ENCODE peak calls at places on chromosome 17, in ten cellular contexts. L, N, K, M, P, E, O, T, Y and D are unnamed samples. For H3K4me1, the result is how much of the 10 kb centered on the place peaks cover.

GRCh38 chr17:36697907-36698526 is 96.6 kb downstream of the MRM1 start:
- DNase-seq in L (no peak), N (no peak), K (no peak), M (no peak), P (no peak), E (no peak), O (no peak), T (no peak), Y (no peak), D (no peak)

GRCh38 chr17:41965694-41966375 is 760 bp upstream of the CNP start:
- DNase-seq in L (peak), N (peak), K (no peak), M (peak), P (peak), E (peak), O (peak), T (no peak), Y (no peak), D (no peak)

GRCh38 chr17:29973005-29973404 is 31.6 kb downstream of the EFCAB5 start:
- DNase-seq in L (no peak), N (no peak), K (no peak), M (no peak), P (no peak), E (no peak), O (no peak), T (no peak), Y (no peak), D (no peak)

GRCh38 chr17:31499771-31500554 is 108.5 kb downstream of the RAB11FIP4 start:
- DNase-seq in L (no peak), N (peak), K (no peak), M (peak), P (peak), E (peak), O (peak), T (no peak), Y (no peak), D (no peak)

GRCh38 chr17:29237476-29238132 is 9.1 kb upstream of the CRYBA1 start:
- DNase-seq in L (no peak), N (no peak), K (no peak), M (no peak), P (no peak), E (peak), O (no peak), T (no peak), Y (no peak), D (no peak)

GRCh38 chr17:66493283-66494019 is 191.0 kb downstream of the PRKCA start:
- DNase-seq in L (no peak), N (no peak), K (peak), M (no peak), P (no peak), E (no peak), O (no peak), T (no peak), Y (no peak), D (no peak)

GRCh38 chr17:40499551-40500189 is 1.8 kb downstream of the TNS4 start:
- DNase-seq in L (peak), N (peak), K (peak), M (no peak), P (peak), E (no peak), O (peak), T (no peak), Y (no peak), D (peak)

GRCh38 chr17:70563301-70563820 is 394.0 kb downstream of the KCNJ2 start:
- DNase-seq in L (no peak), N (no peak), K (peak), M (no peak), P (no peak), E (no peak), O (no peak), T (no peak), Y (no peak), D (no peak)

GRCh38 chr17:62653002-62653830 is 25.7 kb downstream of the MRC2 start:
- DNase-seq in L (no peak), N (peak), K (peak), M (peak), P (peak), E (no peak), O (peak), T (no peak), Y (peak), D (no peak)

GRCh38 chr17:74433421-74434121 is 1.7 kb downstream of the GPRC5C start:
- DNase-seq in L (no peak), N (peak), K (no peak), M (no peak), P (peak), E (no peak), O (no peak), T (no peak), Y (no peak), D (no peak)

GRCh38 chr17:58088624-58089023 is 5.4 kb downstream of the DYNLL2 start:
- DNase-seq in L (no peak), N (no peak), K (no peak), M (no peak), P (no peak), E (no peak), O (no peak), T (no peak), Y (no peak), D (peak)

GRCh38 chr17:61723183-61723582 is 132.2 kb upstream of the NACA2 start:
- DNase-seq in L (no peak), N (no peak), K (no peak), M (no peak), P (no peak), E (no peak), O (no peak), T (no peak), Y (no peak), D (no peak)

GRCh38 chr17:69609495-69610315 is 195.2 kb downstream of the MAP2K6 start:
- DNase-seq in L (no peak), N (no peak), K (peak), M (no peak), P (no peak), E (peak), O (no peak), T (peak), Y (no peak), D (no peak)

GRCh38 chr17:43416998-43417891 is 18.5 kb downstream of the ARL4D start:
- DNase-seq in L (peak), N (peak), K (no peak), M (no peak), P (peak), E (no peak), O (peak), T (no peak), Y (no peak), D (no peak)

GRCh38 chr17:80977172-80977571 is 14.5 kb upstream of the CHMP6 start:
- DNase-seq in L (no peak), N (no peak), K (no peak), M (no peak), P (no peak), E (no peak), O (no peak), T (no peak), Y (no peak), D (no peak)

GRCh38 chr17:57861737-57862409 is 12.0 kb upstream of the MRPS23 start:
- DNase-seq in L (peak), N (peak), K (peak), M (peak), P (peak), E (no peak), O (no peak), T (no peak), Y (no peak), D (peak)

GRCh38 chr17:10149573-10150399 is 48.6 kb downstream of the GAS7 start:
- DNase-seq in L (no peak), N (no peak), K (no peak), M (no peak), P (peak), E (peak), O (no peak), T (no peak), Y (peak), D (no peak)

GRCh38 chr17:58338907-58339774 is 10.5 kb upstream of the TSPOAP1 start:
- DNase-seq in L (no peak), N (no peak), K (no peak), M (peak), P (peak), E (no peak), O (no peak), T (no peak), Y (peak), D (no peak)

GRCh38 chr17:43367588-43368242 is 31.1 kb upstream of the ARL4D start:
- DNase-seq in L (no peak), N (no peak), K (no peak), M (no peak), P (no peak), E (peak), O (no peak), T (no peak), Y (peak), D (no peak)

GRCh38 chr17:77315551-77316190 is 174.9 kb downstream of the SEC14L1 start:
- DNase-seq in L (no peak), N (no peak), K (peak), M (peak), P (peak), E (no peak), O (no peak), T (no peak), Y (no peak), D (no peak)

GRCh38 chr17:57044976-57045867 is 39.8 kb upstream of the AKAP1 start:
- DNase-seq in L (no peak), N (no peak), K (no peak), M (no peak), P (no peak), E (no peak), O (no peak), T (no peak), Y (no peak), D (no peak)

GRCh38 chr17:4354862-4355514 is 11.5 kb downstream of the UBE2G1 start:
- DNase-seq in L (no peak), N (no peak), K (no peak), M (no peak), P (no peak), E (peak), O (peak), T (no peak), Y (no peak), D (no peak)

GRCh38 chr17:48603959-48604769 is 622 bp downstream of the HOXB6 start:
- DNase-seq in L (no peak), N (no peak), K (peak), M (peak), P (no peak), E (peak), O (no peak), T (no peak), Y (no peak), D (no peak)

GRCh38 chr17:39573447-39574298 is 34.0 kb downstream of the NEUROD2 start:
- DNase-seq in L (peak), N (peak), K (peak), M (peak), P (peak), E (peak), O (peak), T (no peak), Y (no peak), D (no peak)

GRCh38 chr17:68697850-68698313 is 96.7 kb upstream of the FAM20A start:
- DNase-seq in L (no peak), N (peak), K (no peak), M (no peak), P (peak), E (no peak), O (no peak), T (no peak), Y (no peak), D (no peak)

GRCh38 chr17:57106107-57106835 is 21.2 kb downstream of the AKAP1 start:
- DNase-seq in L (no peak), N (no peak), K (no peak), M (no peak), P (no peak), E (peak), O (no peak), T (no peak), Y (no peak), D (no peak)

GRCh38 chr17:63946440-63947363 is 14.6 kb upstream of the CD79B start:
- DNase-seq in L (peak), N (peak), K (peak), M (peak), P (peak), E (peak), O (no peak), T (no peak), Y (no peak), D (no peak)

GRCh38 chr17:39666601-39667261 is 1.5 kb upstream of the PNMT start:
- DNase-seq in L (no peak), N (no peak), K (no peak), M (peak), P (no peak), E (no peak), O (no peak), T (no peak), Y (no peak), D (no peak)

GRCh38 chr17:43438626-43439529 is 40.1 kb downstream of the ARL4D start:
- DNase-seq in L (no peak), N (no peak), K (no peak), M (no peak), P (no peak), E (no peak), O (no peak), T (no peak), Y (no peak), D (no peak)

GRCh38 chr17:72287586-72287985 is 166.8 kb downstream of the SOX9 start:
- DNase-seq in L (peak), N (peak), K (no peak), M (no peak), P (no peak), E (no peak), O (no peak), T (no peak), Y (no peak), D (no peak)

GRCh38 chr17:69246726-69247375 is 18.2 kb upstream of the ABCA10 start:
- DNase-seq in L (no peak), N (no peak), K (peak), M (no peak), P (no peak), E (peak), O (no peak), T (no peak), Y (peak), D (no peak)

GRCh38 chr17:322006-322780 is 30.4 kb downstream of the RPH3AL start:
- DNase-seq in L (no peak), N (no peak), K (no peak), M (peak), P (no peak), E (no peak), O (no peak), T (no peak), Y (no peak), D (no peak)

GRCh38 chr17:39605492-39606433 is 2.0 kb downstream of the NEUROD2 start:
- DNase-seq in L (no peak), N (no peak), K (peak), M (no peak), P (no peak), E (no peak), O (no peak), T (no peak), Y (no peak), D (no peak)

GRCh38 chr17:69802045-69802740 is 272.8 kb upstream of the KCNJ16 start:
- DNase-seq in L (no peak), N (no peak), K (no peak), M (no peak), P (no peak), E (no peak), O (no peak), T (no peak), Y (no peak), D (no peak)

GRCh38 chr17:7836596-7837374 is 2.8 kb downstream of the KDM6B start:
- DNase-seq in L (peak), N (peak), K (peak), M (peak), P (peak), E (peak), O (peak), T (peak), Y (peak), D (peak)
- TF ChIP-seq POLR2AphosphoS5 in L (peak), N (peak), K (peak), M (peak), P (peak), E (peak), O (peak), T (no peak), Y (no peak), D (peak)

GRCh38 chr17:50542795-50543774 is 3.9 kb upstream of the SPATA20 start:
- DNase-seq in L (peak), N (peak), K (no peak), M (no peak), P (peak), E (no peak), O (peak), T (no peak), Y (no peak), D (no peak)

GRCh38 chr17:50540485-50541401 is 6.2 kb upstream of the SPATA20 start:
- DNase-seq in L (no peak), N (no peak), K (no peak), M (no peak), P (no peak), E (no peak), O (no peak), T (no peak), Y (no peak), D (no peak)

GRCh38 chr17:50541402-50541915 is 5.5 kb upstream of the SPATA20 start:
- DNase-seq in L (no peak), N (no peak), K (no peak), M (no peak), P (no peak), E (no peak), O (no peak), T (no peak), Y (no peak), D (no peak)

GRCh38 chr17:50539762-50540440 is 7.1 kb upstream of the SPATA20 start:
- DNase-seq in L (peak), N (peak), K (no peak), M (no peak), P (no peak), E (no peak), O (peak), T (no peak), Y (no peak), D (no peak)

GRCh38 chr17:50541916-50542688 is 4.9 kb upstream of the SPATA20 start:
- DNase-seq in L (peak), N (peak), K (peak), M (peak), P (peak), E (no peak), O (peak), T (no peak), Y (no peak), D (peak)
- TF ChIP-seq POLR2A in L (peak), N (no peak), K (peak), M (no peak), P (no peak), E (peak), O (no peak), T (no peak), Y (peak), D (no peak)

GRCh38 chr17:82275326-82275725 is 1.8 kb upstream of the CSNK1D start:
- DNase-seq in L (no peak), N (no peak), K (no peak), M (peak), P (no peak), E (no peak), O (no peak), T (no peak), Y (no peak), D (no peak)
- H3K4me1 ChIP-seq in L (under half), N (under half), K (under half), M (half or more), P (under half), E (under half), O (under half), T (under half), Y (under half), D (under half)

DNA sequence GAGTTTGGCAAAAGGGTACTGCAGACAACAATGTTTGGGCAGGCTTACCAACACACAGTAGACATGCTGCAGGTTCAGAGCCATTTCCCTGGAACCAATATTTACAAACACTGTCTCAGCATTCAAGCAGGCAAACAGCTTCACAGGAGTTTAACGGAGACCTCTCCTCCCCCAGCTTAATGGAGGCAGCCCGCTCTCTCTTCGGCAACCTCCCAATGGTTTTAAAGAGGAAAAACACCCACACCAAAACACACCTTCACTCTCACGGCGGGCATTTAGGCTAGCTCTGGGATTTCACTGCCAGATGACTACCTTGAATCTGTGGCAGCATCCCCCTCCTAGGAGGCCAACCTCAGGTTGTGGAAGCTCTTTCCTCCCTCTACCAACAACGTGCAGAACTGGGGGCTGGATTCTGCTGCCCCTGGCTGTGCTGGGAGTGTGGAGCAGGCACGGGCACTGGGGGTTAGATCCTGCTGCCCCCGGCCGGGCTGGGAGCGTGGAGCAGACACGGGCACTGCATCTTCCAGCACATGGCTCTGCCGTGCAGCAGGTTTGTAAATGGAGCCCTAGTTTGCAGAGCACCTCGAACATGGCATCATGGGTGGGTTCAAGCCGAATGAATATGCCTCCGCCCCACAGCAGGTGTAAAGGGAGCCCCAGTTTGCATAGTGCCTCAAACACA is 86.5 kb downstream of the RBFOX3 start:
- DNase-seq in L (no peak), N (no peak), K (no peak), M (no peak), P (no peak), E (no peak), O (no peak), T (no peak), Y (no peak), D (no peak)
- TF ChIP-seq POLR2AphosphoS5 in L (no peak), N (no peak), K (no peak), M (no peak), P (no peak), E (no peak), O (no peak), T (no peak), Y (no peak), D (no peak)

GRCh38 chr17:75753193-75753513 is 11.8 kb downstream of the GALK1 start:
- DNase-seq in L (no peak), N (no peak), K (no peak), M (no peak), P (no peak), E (no peak), O (no peak), T (no peak), Y (no peak), D (no peak)

GRCh38 chr17:75755205-75755901 is 9.6 kb downstream of the GALK1 start:
- DNase-seq in L (no peak), N (no peak), K (no peak), M (peak), P (no peak), E (no peak), O (no peak), T (no peak), Y (no peak), D (no peak)

GRCh38 chr17:75755990-75756389 is 9.0 kb downstream of the GALK1 start:
- DNase-seq in L (no peak), N (no peak), K (no peak), M (no peak), P (no peak), E (no peak), O (no peak), T (no peak), Y (no peak), D (no peak)

GRCh38 chr17:75753514-75754377 is 11.2 kb downstream of the GALK1 start:
- DNase-seq in L (no peak), N (peak), K (no peak), M (peak), P (peak), E (no peak), O (no peak), T (peak), Y (no peak), D (no peak)

GRCh38 chr17:75754378-75755204 is 10.4 kb downstream of the GALK1 start:
- DNase-seq in L (no peak), N (no peak), K (no peak), M (peak), P (no peak), E (no peak), O (no peak), T (no peak), Y (no peak), D (no peak)
- TF ChIP-seq POLR2A in L (no peak), N (no peak), K (no peak), M (no peak), P (no peak), E (no peak), O (no peak), T (no peak), Y (peak), D (no peak)

GRCh38 chr17:79835953-79836951 is 3.0 kb downstream of the CBX4 start:
- DNase-seq in L (peak), N (peak), K (no peak), M (peak), P (peak), E (peak), O (no peak), T (peak), Y (no peak), D (no peak)
- H3K4me1 ChIP-seq in L (under half), N (half or more), K (under half), M (half or more), P (half or more), E (half or more), O (under half), T (under half), Y (under half), D (half or more)

DNA sequence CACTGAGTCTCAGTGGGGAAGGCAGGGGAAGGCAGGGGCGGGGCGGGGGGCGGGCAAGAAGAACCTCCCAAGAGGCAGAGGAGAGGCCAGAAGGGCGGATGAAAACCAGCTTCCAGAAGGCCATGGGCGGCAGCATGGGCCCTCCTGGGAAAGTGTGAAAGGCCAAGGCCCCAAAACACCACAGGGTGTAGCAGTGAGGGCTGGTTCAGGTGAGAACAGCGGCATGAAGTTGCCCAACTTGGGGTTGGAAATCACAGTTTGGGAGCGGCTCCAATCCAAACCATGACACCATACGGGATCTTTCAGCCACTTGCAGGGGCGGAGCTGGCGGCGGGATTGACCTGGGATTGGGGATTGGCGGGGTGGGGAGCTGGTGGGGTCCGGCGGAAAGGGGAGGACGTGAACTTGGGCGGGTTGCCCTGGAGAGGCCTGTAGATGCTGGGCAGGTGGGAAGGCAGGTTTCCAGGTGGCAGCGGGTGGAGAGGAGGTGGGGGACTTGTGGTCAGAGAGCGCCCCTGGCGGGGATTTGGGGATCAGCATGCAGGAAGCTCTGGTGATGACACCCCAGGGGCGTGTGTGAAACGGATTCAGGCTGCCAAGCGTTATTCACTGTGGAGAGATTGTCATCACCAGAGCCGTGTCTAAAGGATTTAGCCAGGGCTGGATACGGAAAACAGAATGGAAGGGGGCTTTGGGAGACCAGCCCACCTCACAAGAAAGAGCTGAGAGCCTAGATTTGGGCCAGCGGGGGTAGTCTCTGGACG is 80.9 kb downstream of the ARHGAP23 start:
- DNase-seq in L (peak), N (peak), K (peak), M (peak), P (peak), E (peak), O (peak), T (peak), Y (no peak), D (peak)
- TF ChIP-seq POLR2AphosphoS5 in L (no peak), N (no peak), K (peak), M (no peak), P (no peak), E (no peak), O (no peak), T (peak), Y (no peak), D (peak)